ENCODE peak calls at places on chromosome 17, in eight cellular contexts. One of them, this sample, is unnamed.

GRCh38 chr17:17166446-17166845 is 39.7 kb downstream of the PLD6 start:
- DNase-seq in NCI-H2081: no peak
- DNase-seq in kidney: no peak
- DNase-seq in transverse colon: no peak
- DNase-seq in activated effector memory CD4-positive, alpha-beta T cell treated with Interleukin-2 at 50 U/mL for 16 hours: no peak
- DNase-seq in stomach: no peak
- DNase-seq in activated CD4-positive, alpha-beta T cell treated with anti-CD3 and anti-CD28 coated beads for 24 hours: no peak
- DNase-seq in bronchial epithelial cell: no peak
- DNase-seq in this sample: no peak

GRCh38 chr17:60920107-60920506 is 242.5 kb downstream of the BCAS3 start:
- DNase-seq in NCI-H2081: peak
- DNase-seq in kidney: no peak
- DNase-seq in transverse colon: no peak
- DNase-seq in activated effector memory CD4-positive, alpha-beta T cell treated with Interleukin-2 at 50 U/mL for 16 hours: no peak
- DNase-seq in stomach: no peak
- DNase-seq in activated CD4-positive, alpha-beta T cell treated with anti-CD3 and anti-CD28 coated beads for 24 hours: no peak
- DNase-seq in bronchial epithelial cell: no peak
- DNase-seq in this sample: no peak

GRCh38 chr17:80859004-80859941 is 132.4 kb upstream of the CHMP6 start:
- DNase-seq in NCI-H2081: peak
- DNase-seq in kidney: peak
- DNase-seq in transverse colon: peak
- DNase-seq in activated effector memory CD4-positive, alpha-beta T cell treated with Interleukin-2 at 50 U/mL for 16 hours: no peak
- DNase-seq in stomach: peak
- DNase-seq in activated CD4-positive, alpha-beta T cell treated with anti-CD3 and anti-CD28 coated beads for 24 hours: no peak
- DNase-seq in bronchial epithelial cell: peak
- DNase-seq in this sample: no peak

GRCh38 chr17:45851873-45852272 is 7.2 kb downstream of the SPPL2C start:
- DNase-seq in NCI-H2081: no peak
- DNase-seq in kidney: no peak
- DNase-seq in transverse colon: no peak
- DNase-seq in activated effector memory CD4-positive, alpha-beta T cell treated with Interleukin-2 at 50 U/mL for 16 hours: no peak
- DNase-seq in stomach: no peak
- DNase-seq in activated CD4-positive, alpha-beta T cell treated with anti-CD3 and anti-CD28 coated beads for 24 hours: no peak
- DNase-seq in bronchial epithelial cell: no peak
- DNase-seq in this sample: no peak

GRCh38 chr17:78174332-78174869 is 6.0 kb downstream of the SYNGR2 start:
- DNase-seq in NCI-H2081: no peak
- DNase-seq in kidney: peak
- DNase-seq in transverse colon: peak
- DNase-seq in activated effector memory CD4-positive, alpha-beta T cell treated with Interleukin-2 at 50 U/mL for 16 hours: no peak
- DNase-seq in stomach: peak
- DNase-seq in activated CD4-positive, alpha-beta T cell treated with anti-CD3 and anti-CD28 coated beads for 24 hours: no peak
- DNase-seq in bronchial epithelial cell: no peak
- DNase-seq in this sample: no peak

GRCh38 chr17:17435323-17435722 is 41.5 kb upstream of the MED9 start:
- DNase-seq in NCI-H2081: no peak
- DNase-seq in kidney: no peak
- DNase-seq in transverse colon: no peak
- DNase-seq in activated effector memory CD4-positive, alpha-beta T cell treated with Interleukin-2 at 50 U/mL for 16 hours: no peak
- DNase-seq in stomach: no peak
- DNase-seq in activated CD4-positive, alpha-beta T cell treated with anti-CD3 and anti-CD28 coated beads for 24 hours: no peak
- DNase-seq in bronchial epithelial cell: peak
- DNase-seq in this sample: no peak

GRCh38 chr17:53227101-53227500 is 595.6 kb upstream of the KIF2B start:
- DNase-seq in NCI-H2081: no peak
- DNase-seq in kidney: no peak
- DNase-seq in transverse colon: no peak
- DNase-seq in activated effector memory CD4-positive, alpha-beta T cell treated with Interleukin-2 at 50 U/mL for 16 hours: no peak
- DNase-seq in stomach: no peak
- DNase-seq in activated CD4-positive, alpha-beta T cell treated with anti-CD3 and anti-CD28 coated beads for 24 hours: no peak
- DNase-seq in bronchial epithelial cell: no peak
- DNase-seq in this sample: no peak

GRCh38 chr17:9272506-9272905 is 251.2 kb downstream of the NTN1 start:
- DNase-seq in NCI-H2081: no peak
- DNase-seq in kidney: no peak
- DNase-seq in transverse colon: no peak
- DNase-seq in activated effector memory CD4-positive, alpha-beta T cell treated with Interleukin-2 at 50 U/mL for 16 hours: no peak
- DNase-seq in stomach: no peak
- DNase-seq in activated CD4-positive, alpha-beta T cell treated with anti-CD3 and anti-CD28 coated beads for 24 hours: no peak
- DNase-seq in bronchial epithelial cell: no peak
- DNase-seq in this sample: no peak

GRCh38 chr17:9700754-9701476 is 55.6 kb downstream of the USP43 start:
- DNase-seq in NCI-H2081: no peak
- DNase-seq in kidney: no peak
- DNase-seq in transverse colon: no peak
- DNase-seq in activated effector memory CD4-positive, alpha-beta T cell treated with Interleukin-2 at 50 U/mL for 16 hours: no peak
- DNase-seq in stomach: no peak
- DNase-seq in activated CD4-positive, alpha-beta T cell treated with anti-CD3 and anti-CD28 coated beads for 24 hours: no peak
- DNase-seq in bronchial epithelial cell: no peak
- DNase-seq in this sample: no peak

GRCh38 chr17:8151120-8151640 is 1.0 kb downstream of the PER1 start:
- DNase-seq in NCI-H2081: peak
- DNase-seq in kidney: peak
- DNase-seq in transverse colon: peak
- DNase-seq in activated effector memory CD4-positive, alpha-beta T cell treated with Interleukin-2 at 50 U/mL for 16 hours: peak
- DNase-seq in stomach: peak
- DNase-seq in activated CD4-positive, alpha-beta T cell treated with anti-CD3 and anti-CD28 coated beads for 24 hours: peak
- DNase-seq in bronchial epithelial cell: peak
- DNase-seq in this sample: peak